ENCODE peak calls at places on chromosomes 6 and 20, in ten cellular contexts. K, Z, C, O, P, W, F, E, N and G are unnamed samples.

GRCh38 chr20:41177636-41178035 is 40.3 kb downstream of the PLCG1 start:
- DNase-seq in K (no peak), Z (no peak), C (peak), O (peak), P (peak), W (peak), F (peak), E (no peak), N (peak), G (no peak)

GRCh38 chr20:62370807-62371587 is 3.9 kb upstream of the LAMA5 start:
- DNase-seq in K (no peak), Z (peak), C (no peak), O (peak), P (no peak), W (no peak), F (no peak), E (no peak), N (no peak), G (no peak)

GRCh38 chr20:56187791-56188190 is 60.7 kb upstream of the MC3R start:
- DNase-seq in K (no peak), Z (no peak), C (peak), O (no peak), P (no peak), W (no peak), F (no peak), E (no peak), N (no peak), G (no peak)

GRCh38 chr6:10202111-10202510 is 212.8 kb downstream of the TFAP2A start:
- DNase-seq in K (no peak), Z (no peak), C (peak), O (no peak), P (no peak), W (no peak), F (no peak), E (no peak), N (no peak), G (no peak)

GRCh38 chr20:43564993-43565757 is 6.3 kb downstream of the SGK2 start:
- DNase-seq in K (no peak), Z (no peak), C (no peak), O (peak), P (no peak), W (no peak), F (no peak), E (no peak), N (no peak), G (no peak)

GRCh38 chr6:42369568-42369967 is 82.2 kb downstream of the TRERF1 start:
- DNase-seq in K (no peak), Z (no peak), C (peak), O (peak), P (no peak), W (no peak), F (peak), E (no peak), N (no peak), G (no peak)

GRCh38 chr20:51500311-51500710 is 42.2 kb downstream of the NFATC2 start:
- DNase-seq in K (no peak), Z (no peak), C (peak), O (no peak), P (no peak), W (no peak), F (no peak), E (no peak), N (no peak), G (no peak)

GRCh38 chr6:143112837-143113236 is 52.1 kb downstream of the AIG1 start:
- DNase-seq in K (no peak), Z (no peak), C (no peak), O (no peak), P (no peak), W (no peak), F (no peak), E (no peak), N (no peak), G (no peak)

GRCh38 chr20:39789411-39789810 is 827.3 kb downstream of the DHX35 start:
- DNase-seq in K (no peak), Z (no peak), C (peak), O (no peak), P (no peak), W (no peak), F (no peak), E (no peak), N (no peak), G (no peak)

GRCh38 chr6:140907235-140907634 is 1225.5 kb upstream of the GJE1 start:
- DNase-seq in K (no peak), Z (peak), C (no peak), O (no peak), P (no peak), W (no peak), F (no peak), E (no peak), N (no peak), G (no peak)

GRCh38 chr20:46027245-46027853 is 1.7 kb upstream of the SLC12A5 start:
- DNase-seq in K (peak), Z (no peak), C (peak), O (no peak), P (no peak), W (peak), F (no peak), E (no peak), N (peak), G (peak)

GRCh38 chr6:85561750-85562357 is 31.8 kb downstream of the SNX14 start:
- DNase-seq in K (no peak), Z (no peak), C (peak), O (no peak), P (no peak), W (no peak), F (no peak), E (no peak), N (no peak), G (no peak)

GRCh38 chr6:158381214-158381613 is 68.9 kb downstream of the TULP4 start:
- DNase-seq in K (no peak), Z (no peak), C (peak), O (no peak), P (no peak), W (no peak), F (no peak), E (no peak), N (no peak), G (no peak)

GRCh38 chr20:62240015-62240685 is 1.8 kb downstream of the OSBPL2 start:
- DNase-seq in K (no peak), Z (no peak), C (no peak), O (no peak), P (no peak), W (no peak), F (no peak), E (no peak), N (no peak), G (no peak)

GRCh38 chr6:3741477-3741871 is 10.0 kb downstream of the PXDC1 start:
- DNase-seq in K (no peak), Z (no peak), C (no peak), O (no peak), P (no peak), W (no peak), F (peak), E (no peak), N (peak), G (no peak)

GRCh38 chr6:9732056-9732455 is 682.8 kb downstream of the TFAP2A start:
- DNase-seq in K (no peak), Z (no peak), C (no peak), O (no peak), P (no peak), W (no peak), F (no peak), E (no peak), N (no peak), G (no peak)

GRCh38 chr6:23414204-23414501 is 711.9 kb upstream of the NRSN1 start:
- DNase-seq in K (no peak), Z (no peak), C (peak), O (no peak), P (no peak), W (peak), F (no peak), E (no peak), N (no peak), G (peak)

GRCh38 chr20:53898558-53898931 is 171.8 kb downstream of the BCAS1 start:
- DNase-seq in K (no peak), Z (no peak), C (no peak), O (no peak), P (no peak), W (no peak), F (no peak), E (no peak), N (no peak), G (no peak)

GRCh38 chr6:106451419-106451818 is 90.9 kb downstream of the CRYBG1 start:
- DNase-seq in K (no peak), Z (no peak), C (peak), O (no peak), P (no peak), W (peak), F (no peak), E (no peak), N (no peak), G (no peak)

GRCh38 chr6:158560787-158561246 is 926 bp downstream of the TMEM181 start:
- DNase-seq in K (no peak), Z (peak), C (no peak), O (peak), P (no peak), W (no peak), F (peak), E (no peak), N (peak), G (peak)

GRCh38 chr20:8943638-8944037 is 125.2 kb upstream of the PLCB4 start:
- DNase-seq in K (no peak), Z (no peak), C (no peak), O (no peak), P (no peak), W (no peak), F (no peak), E (no peak), N (no peak), G (no peak)

GRCh38 chr6:56297022-56297995 is 49.9 kb upstream of the COL21A1 start:
- DNase-seq in K (no peak), Z (no peak), C (peak), O (no peak), P (no peak), W (no peak), F (no peak), E (no peak), N (no peak), G (no peak)

GRCh38 chr20:22717466-22717865 is 133.1 kb upstream of the FOXA2 start:
- DNase-seq in K (no peak), Z (no peak), C (no peak), O (peak), P (peak), W (no peak), F (peak), E (no peak), N (no peak), G (no peak)

GRCh38 chr6:10278786-10279185 is 136.1 kb downstream of the TFAP2A start:
- DNase-seq in K (no peak), Z (no peak), C (no peak), O (no peak), P (no peak), W (no peak), F (no peak), E (no peak), N (no peak), G (peak)

GRCh38 chr20:14334306-14334930 is 3.0 kb downstream of the FLRT3 start:
- DNase-seq in K (peak), Z (no peak), C (peak), O (peak), P (peak), W (peak), F (no peak), E (no peak), N (no peak), G (peak)

GRCh38 chr6:148973809-148974208 is 227.0 kb downstream of the UST start:
- DNase-seq in K (no peak), Z (no peak), C (no peak), O (no peak), P (no peak), W (peak), F (no peak), E (no peak), N (no peak), G (no peak)
- TF ChIP-seq CTCF in K (peak), Z (peak), C (peak), O (peak), P (no peak), W (peak), F (peak), E (peak), N (peak), G (peak)

GRCh38 chr20:10433623-10434466 is at the start of gene MKKS:
- DNase-seq in K (peak), Z (peak), C (peak), O (peak), P (peak), W (peak), F (peak), E (peak), N (peak), G (peak)
- TF ChIP-seq CTCF in K (no peak), Z (no peak), C (no peak), O (no peak), P (no peak), W (no peak), F (no peak), E (no peak), N (no peak), G (no peak)

GRCh38 chr20:50070361-50070760 is 42.6 kb downstream of the UBE2V1 start:
- DNase-seq in K (no peak), Z (no peak), C (no peak), O (no peak), P (no peak), W (no peak), F (no peak), E (no peak), N (no peak), G (no peak)
- TF ChIP-seq CTCF in K (no peak), Z (no peak), C (no peak), O (no peak), P (no peak), W (no peak), F (no peak), E (no peak), N (no peak), G (no peak)

GRCh38 chr20:12358006-12358654 is 440.4 kb downstream of the BTBD3 start:
- DNase-seq in K (no peak), Z (no peak), C (peak), O (no peak), P (no peak), W (no peak), F (no peak), E (no peak), N (no peak), G (no peak)
- TF ChIP-seq CTCF in K (peak), Z (peak), C (peak), O (no peak), P (no peak), W (no peak), F (no peak), E (no peak), N (no peak), G (no peak)

DNA sequence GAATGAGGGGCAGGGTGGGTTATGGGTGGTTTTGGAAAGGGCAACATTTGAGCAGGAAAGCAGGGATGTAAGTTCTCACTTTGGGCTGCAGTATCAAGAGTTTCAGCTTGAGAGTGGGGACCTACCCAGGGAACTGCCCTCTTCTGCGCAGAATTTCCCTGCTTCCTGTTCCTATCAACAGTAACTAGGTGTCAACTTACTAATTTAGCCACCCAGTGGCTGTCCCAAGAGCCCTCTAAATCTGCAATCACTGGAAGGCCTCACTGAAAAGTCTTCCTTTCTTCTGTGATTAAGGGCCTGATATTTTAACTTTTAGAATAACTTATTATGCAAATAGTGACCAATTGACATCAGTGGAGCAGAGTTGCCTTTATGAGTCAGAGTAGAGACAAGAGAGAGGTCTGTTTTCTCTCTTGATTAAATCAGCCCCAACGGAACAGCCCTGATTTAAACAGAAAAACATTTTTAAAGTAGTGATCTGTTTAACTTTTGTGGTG is 118.2 kb upstream of the RIPOR2 start:
- DNase-seq in K (no peak), Z (no peak), C (peak), O (no peak), P (no peak), W (peak), F (no peak), E (no peak), N (no peak), G (no peak)
- TF ChIP-seq CTCF in K (no peak), Z (no peak), C (no peak), O (no peak), P (no peak), W (no peak), F (no peak), E (no peak), N (no peak), G (no peak)

GRCh38 chr20:37276494-37277252 is 12.8 kb upstream of the MANBAL start:
- DNase-seq in K (no peak), Z (no peak), C (peak), O (peak), P (no peak), W (peak), F (peak), E (no peak), N (peak), G (peak)
- TF ChIP-seq CTCF in K (no peak), Z (peak), C (peak), O (no peak), P (no peak), W (peak), F (peak), E (peak), N (peak), G (peak)

GRCh38 chr6:67003844-67004243 is 1296.8 kb upstream of the EYS start:
- DNase-seq in K (no peak), Z (no peak), C (no peak), O (no peak), P (no peak), W (no peak), F (no peak), E (no peak), N (no peak), G (no peak)

GRCh38 chr6:67009818-67010217 is 1302.8 kb upstream of the EYS start:
- DNase-seq in K (no peak), Z (no peak), C (no peak), O (no peak), P (no peak), W (no peak), F (no peak), E (no peak), N (no peak), G (no peak)
- TF ChIP-seq CTCF in K (peak), Z (no peak), C (peak), O (no peak), P (no peak), W (peak), F (no peak), E (no peak), N (no peak), G (no peak)

DNA sequence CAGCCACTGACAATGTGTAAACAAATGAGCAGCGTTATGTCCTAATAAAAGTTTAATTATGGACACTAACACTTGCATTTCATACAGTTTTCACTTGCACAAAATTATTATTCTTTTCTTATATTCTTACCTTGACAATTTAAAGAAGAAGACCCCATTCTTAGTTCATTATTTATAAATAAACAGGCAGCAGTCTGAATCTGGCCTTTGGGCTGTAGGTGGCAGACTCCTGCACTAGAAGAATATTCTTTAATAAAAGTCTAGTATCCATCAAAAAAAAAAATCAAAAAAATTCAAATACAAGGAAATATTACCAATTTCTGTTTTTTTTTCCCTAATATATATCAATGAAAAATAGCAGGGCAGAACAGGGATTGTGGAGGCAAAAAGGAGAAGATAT is 24.8 kb downstream of the PTCHD4 start:
- DNase-seq in K (no peak), Z (no peak), C (no peak), O (no peak), P (no peak), W (no peak), F (no peak), E (no peak), N (no peak), G (no peak)
- TF ChIP-seq CTCF in K (no peak), Z (peak), C (no peak), O (no peak), P (no peak), W (peak), F (no peak), E (no peak), N (no peak), G (no peak)